ENCODE peak calls at places on chromosomes 16 and 17, in seven cellular contexts. One of them, this sample, is unnamed.

GRCh38 chr16:58284488-58284887 is 10.3 kb downstream of the PRSS54 start:
- DNase-seq in activated CD4-positive, CD25-positive, alpha-beta regulatory T cell: no peak
- DNase-seq in mesothelial cell of epicardium: no peak
- DNase-seq in left ventricle myocardium superior: no peak
- DNase-seq in H7: no peak
- DNase-seq in COR-L47: no peak
- DNase-seq in NCI-H1092 treated with DMSO at 0.1 percent for 48 hours: no peak
- DNase-seq in this sample: no peak

GRCh38 chr17:82497483-82498405 is 21.8 kb upstream of the FOXK2 start:
- DNase-seq in activated CD4-positive, CD25-positive, alpha-beta regulatory T cell: no peak
- DNase-seq in left ventricle myocardium superior: peak
- DNase-seq in mesothelial cell of epicardium: no peak
- DNase-seq in NCI-H1092 treated with DMSO at 0.1 percent for 48 hours: peak
- DNase-seq in COR-L47: peak
- DNase-seq in H7: peak
- DNase-seq in this sample: peak

GRCh38 chr16:81612351-81613170 is 166.5 kb upstream of the PLCG2 start:
- DNase-seq in H7: no peak
- DNase-seq in COR-L47: no peak
- DNase-seq in activated CD4-positive, CD25-positive, alpha-beta regulatory T cell: no peak
- DNase-seq in mesothelial cell of epicardium: no peak
- DNase-seq in NCI-H1092 treated with DMSO at 0.1 percent for 48 hours: no peak
- DNase-seq in left ventricle myocardium superior: peak
- DNase-seq in this sample: no peak

GRCh38 chr16:3872216-3872895 is 8.2 kb downstream of the CREBBP start:
- DNase-seq in H7: no peak
- DNase-seq in activated CD4-positive, CD25-positive, alpha-beta regulatory T cell: no peak
- DNase-seq in COR-L47: no peak
- DNase-seq in NCI-H1092 treated with DMSO at 0.1 percent for 48 hours: no peak
- DNase-seq in mesothelial cell of epicardium: no peak
- DNase-seq in left ventricle myocardium superior: no peak
- DNase-seq in this sample: no peak

GRCh38 chr16:85897384-85897783 is 1.6 kb upstream of the IRF8 start:
- DNase-seq in NCI-H1092 treated with DMSO at 0.1 percent for 48 hours: no peak
- DNase-seq in COR-L47: no peak
- DNase-seq in activated CD4-positive, CD25-positive, alpha-beta regulatory T cell: no peak
- DNase-seq in H7: no peak
- DNase-seq in mesothelial cell of epicardium: no peak
- DNase-seq in left ventricle myocardium superior: no peak
- DNase-seq in this sample: no peak

GRCh38 chr16:57648125-57648524 is 19.7 kb downstream of the ADGRG1 start:
- DNase-seq in COR-L47: no peak
- DNase-seq in mesothelial cell of epicardium: no peak
- DNase-seq in H7: no peak
- DNase-seq in left ventricle myocardium superior: no peak
- DNase-seq in NCI-H1092 treated with DMSO at 0.1 percent for 48 hours: no peak
- DNase-seq in activated CD4-positive, CD25-positive, alpha-beta regulatory T cell: no peak
- DNase-seq in this sample: no peak

GRCh38 chr16:49833796-49834195 is 22.1 kb downstream of the ZNF423 start:
- DNase-seq in left ventricle myocardium superior: peak
- DNase-seq in COR-L47: no peak
- DNase-seq in H7: peak
- DNase-seq in NCI-H1092 treated with DMSO at 0.1 percent for 48 hours: no peak
- DNase-seq in mesothelial cell of epicardium: no peak
- DNase-seq in activated CD4-positive, CD25-positive, alpha-beta regulatory T cell: no peak
- DNase-seq in this sample: no peak

GRCh38 chr16:74896389-74897370 is 88.2 kb downstream of the WDR59 start:
- DNase-seq in left ventricle myocardium superior: no peak
- DNase-seq in activated CD4-positive, CD25-positive, alpha-beta regulatory T cell: no peak
- DNase-seq in COR-L47: no peak
- DNase-seq in NCI-H1092 treated with DMSO at 0.1 percent for 48 hours: no peak
- DNase-seq in mesothelial cell of epicardium: no peak
- DNase-seq in H7: no peak
- DNase-seq in this sample: no peak